ENCODE peak calls at places on chromosomes 16 and 17, in nine cellular contexts. G is AG09319; B is A549; Q is iPS-NIHi11; D is AG08395; M is naive thymus-derived CD8-positive, alpha-beta T cell; X is activated CD4-positive, alpha-beta T cell treated with anti-CD3 and anti-CD28 coated beads for 24 hours; E is progenitor cell of endocrine pancreas; I is left cardiac atrium. O is an unnamed sample.

GRCh38 chr16:55118701-55119260 is 188.1 kb downstream of the IRX5 start:
- DNase-seq in B (no peak), D (no peak), G (no peak), M (no peak), X (no peak), E (no peak), I (no peak), Q (no peak), O (no peak)

GRCh38 chr17:8320262-8320661 is 10.2 kb downstream of the ARHGEF15 start:
- DNase-seq in M (no peak), G (no peak), E (no peak), B (no peak), Q (no peak), X (no peak), I (no peak), D (no peak), O (no peak)

GRCh38 chr17:77662796-77663195 is 295.7 kb upstream of the TNRC6C start:
- DNase-seq in D (no peak), G (no peak), X (no peak), Q (no peak), B (no peak), I (no peak), M (no peak), E (no peak), O (no peak)

GRCh38 chr16:77860944-77861343 is 72.6 kb downstream of the VAT1L start:
- DNase-seq in E (no peak), G (no peak), I (no peak), X (no peak), B (no peak), M (no peak), D (no peak), Q (no peak), O (no peak)

GRCh38 chr17:4573682-4574081 is 10.6 kb upstream of the SMTNL2 start:
- DNase-seq in I (no peak), E (no peak), B (peak; percentile 67), Q (no peak), D (no peak), G (no peak), X (peak; percentile 47), M (no peak), O (no peak)

GRCh38 chr17:10870651-10871050 is 32.8 kb upstream of the PIRT start:
- DNase-seq in B (no peak), X (no peak), D (no peak), E (no peak), G (no peak), Q (no peak), I (no peak), M (no peak), O (no peak)

GRCh38 chr16:86353185-86353584 is 157.1 kb upstream of the FOXF1 start:
- DNase-seq in I (no peak), X (no peak), Q (no peak), E (no peak), B (no peak), G (no peak), M (no peak), D (no peak), O (no peak)

GRCh38 chr16:180921-181667 is 835 bp downstream of the HBQ1 start:
- DNase-seq in X (peak; percentile 82), E (peak; percentile 79), D (peak; percentile 85), B (peak; percentile 88), I (peak; percentile 78), M (peak; percentile 84), Q (peak; percentile 95), G (no peak), O (no peak)

GRCh38 chr17:73424571-73424970 is 112.8 kb upstream of the CDC42EP4 start:
- DNase-seq in X (no peak), M (no peak), G (no peak), I (no peak), B (no peak), Q (no peak), D (no peak), E (no peak), O (no peak)

GRCh38 chr17:38674013-38674748 is 576 bp downstream of the EPOP start:
- DNase-seq in G (no peak), I (peak; percentile 28), Q (no peak), X (no peak), B (peak; percentile 35), M (no peak), D (no peak), E (no peak), O (no peak)

GRCh38 chr17:68456529-68457167 is 648 bp downstream of the WIPI1 start:
- DNase-seq in D (peak; percentile 83), I (peak; percentile 85), G (peak; percentile 88), E (no peak), M (no peak), Q (peak; percentile 87), B (peak; percentile 62), X (no peak), O (no peak)

GRCh38 chr16:2529061-2529931 is 1.9 kb downstream of the CEMP1 start:
- DNase-seq in D (no peak), E (no peak), G (no peak), Q (peak; percentile 58), M (no peak), I (peak; percentile 24), B (no peak), X (no peak), O (no peak)

GRCh38 chr17:65848751-65849150 is 287.3 kb upstream of the AXIN2 start:
- DNase-seq in X (no peak), B (no peak), Q (no peak), E (no peak), D (peak; percentile 26), G (no peak), I (no peak), M (no peak), O (no peak)

GRCh38 chr17:12107905-12108304 is 87.2 kb downstream of the MAP2K4 start:
- DNase-seq in B (no peak), X (no peak), D (peak; percentile 10), G (no peak), M (no peak), I (no peak), E (no peak), Q (no peak), O (peak; percentile 3)

O was measured in pulmonary artery endothelial cell.